ENCODE peak calls at places on chromosomes 13 and 19, in eight cellular contexts. X, D, U, C, A, O, K and N are unnamed samples.
A peak's percentile ranks its signal among the peaks of the same experiment; 100 is the strongest.

GRCh38 chr13:31909889-31910551 is 121.6 kb upstream of the FRY start:
- DNase-seq in A (peak; percentile 27), U (peak; percentile 44), O (peak; percentile 42), X (peak; percentile 52), C (no peak), K (peak; percentile 42), D (peak; percentile 82), N (no peak)

GRCh38 chr13:30112602-30113435 is 194.5 kb downstream of the KATNAL1 start:
- DNase-seq in C (peak; percentile 91), A (peak; percentile 78), X (peak; percentile 48), D (peak; percentile 92), U (peak; percentile 63), O (peak; percentile 66), K (peak; percentile 83), N (peak; percentile 50)

GRCh38 chr13:98338312-98338711 is 161.2 kb upstream of the RNF113B start:
- DNase-seq in U (no peak), A (no peak), O (no peak), D (no peak), C (no peak), X (no peak), K (no peak), N (no peak)

GRCh38 chr19:17183858-17184271 is 31.3 kb upstream of the USE1 start:
- DNase-seq in K (no peak), U (no peak), C (no peak), O (no peak), D (no peak), A (peak; percentile 13), X (no peak), N (no peak)

GRCh38 chr13:39232999-39233398 is 194.7 kb downstream of the NHLRC3 start:
- DNase-seq in C (no peak), A (no peak), D (no peak), X (no peak), U (no peak), O (no peak), K (no peak), N (no peak)

GRCh38 chr13:43054803-43055802 is 31.7 kb downstream of the DNAJC15 start:
- DNase-seq in D (peak; percentile 88), U (no peak), X (no peak), C (no peak), O (peak; percentile 66), A (peak; percentile 10), K (peak; percentile 56), N (no peak)

GRCh38 chr19:5259750-5260149 is 80.9 kb downstream of the PTPRS start:
- DNase-seq in K (no peak), U (no peak), O (no peak), D (no peak), C (no peak), X (no peak), A (no peak), N (no peak)

GRCh38 chr19:1811472-1811894 is 593 bp downstream of the ATP8B3 start:
- DNase-seq in C (peak; percentile 91), A (no peak), D (peak; percentile 29), K (peak; percentile 43), O (no peak), U (peak; percentile 17), X (no peak), N (peak; percentile 70)

GRCh38 chr13:34258646-34259386 is 440.9 kb downstream of the RFC3 start:
- DNase-seq in D (no peak), K (no peak), X (no peak), C (no peak), U (no peak), O (no peak), A (no peak), N (no peak)

GRCh38 chr19:10478903-10479384 is 24.2 kb downstream of the KEAP1 start:
- DNase-seq in D (peak; percentile 93), A (peak; percentile 91), U (peak; percentile 74), X (peak; percentile 79), K (peak; percentile 90), O (peak; percentile 54), C (peak; percentile 96), N (no peak)

GRCh38 chr19:39059302-39059701 is 24.9 kb upstream of the ACP7 start:
- DNase-seq in C (no peak), A (no peak), U (no peak), X (no peak), K (no peak), D (no peak), O (no peak), N (no peak)

GRCh38 chr19:36876993-36877938 is 26.6 kb downstream of the ZNF345 start:
- DNase-seq in O (no peak), U (no peak), K (no peak), A (no peak), C (no peak), X (no peak), D (peak; percentile 2), N (no peak)

GRCh38 chr13:104567114-104567513 is 1500.9 kb upstream of the SLC10A2 start:
- DNase-seq in C (no peak), U (no peak), O (no peak), A (no peak), X (no peak), K (no peak), D (no peak), N (no peak)

GRCh38 chr13:50711449-50711848 is 132.0 kb downstream of the DLEU7 start:
- DNase-seq in X (no peak), C (no peak), U (no peak), D (no peak), K (no peak), O (no peak), A (no peak), N (no peak)

GRCh38 chr13:110173247-110173818 is 133.6 kb downstream of the COL4A1 start:
- DNase-seq in O (no peak), U (no peak), A (no peak), X (no peak), K (no peak), C (no peak), D (no peak), N (no peak)

GRCh38 chr19:4373601-4374441 is 26.5 kb downstream of the SH3GL1 start:
- DNase-seq in K (no peak), O (no peak), D (peak; percentile 43), A (no peak), U (no peak), X (no peak), C (peak; percentile 80), N (no peak)

GRCh38 chr13:25912961-25913360 is 138.9 kb downstream of the SHISA2 start:
- DNase-seq in X (no peak), D (no peak), C (no peak), O (no peak), K (no peak), U (no peak), A (no peak), N (no peak)

GRCh38 chr19:36030264-36031148 is 2.2 kb downstream of the CLIP3 start:
- DNase-seq in X (no peak), C (no peak), U (no peak), K (no peak), O (no peak), D (peak; percentile 57), A (no peak), N (no peak)

GRCh38 chr19:18663940-18664530 is 19.4 kb upstream of the CRTC1 start:
- DNase-seq in C (no peak), K (no peak), X (no peak), U (no peak), D (no peak), O (no peak), A (peak; percentile 25), N (no peak)

GRCh38 chr13:28754698-28755545 is 36.2 kb upstream of the SLC46A3 start:
- DNase-seq in A (no peak), O (no peak), K (peak; percentile 22), X (no peak), D (peak; percentile 75), C (no peak), U (no peak), N (no peak)

GRCh38 chr19:49636230-49636932 is 3.6 kb downstream of the RRAS start:
- DNase-seq in A (no peak), C (no peak), X (no peak), D (no peak), K (no peak), U (no peak), O (no peak), N (no peak)

GRCh38 chr13:93118081-93118615 is 108.5 kb upstream of the GPC6 start:
- DNase-seq in C (no peak), U (no peak), A (no peak), D (peak; percentile 9), X (no peak), O (no peak), K (no peak), N (no peak)

GRCh38 chr19:3407556-3408516 is 41.5 kb downstream of the NFIC start:
- DNase-seq in D (peak; percentile 55), O (no peak), C (no peak), U (no peak), K (no peak), A (no peak), X (no peak), N (no peak)

GRCh38 chr13:60013166-60013565 is 150.6 kb downstream of the DIAPH3 start:
- DNase-seq in C (no peak), U (no peak), O (no peak), D (no peak), X (no peak), K (no peak), A (no peak), N (no peak)

GRCh38 chr13:47211106-47211505 is 314.3 kb upstream of the HTR2A start:
- DNase-seq in C (no peak), O (no peak), D (peak; percentile 27), K (peak; percentile 15), X (no peak), U (no peak), A (no peak), N (no peak)

GRCh38 chr19:45405435-45406164 is 731 bp upstream of the PPP1R13L start:
- DNase-seq in A (peak; percentile 90), C (peak; percentile 96), O (no peak), D (peak; percentile 92), U (peak; percentile 71), K (peak; percentile 87), X (peak; percentile 56), N (peak; percentile 95)

GRCh38 chr19:44582581-44583265 is 30.6 kb upstream of the IGSF23 start:
- DNase-seq in K (peak; percentile 90), A (no peak), D (peak; percentile 63), U (no peak), O (no peak), C (no peak), X (no peak), N (peak; percentile 49)

GRCh38 chr19:50040967-50041366 is 15.2 kb downstream of the ZNF473 start:
- DNase-seq in O (no peak), U (no peak), K (no peak), D (no peak), X (no peak), C (no peak), A (no peak), N (no peak)

GRCh38 chr19:47438793-47439220 is 19.5 kb upstream of the MEIS3 start:
- DNase-seq in C (no peak), O (no peak), K (no peak), D (no peak), X (no peak), U (no peak), A (no peak), N (no peak)

GRCh38 chr19:5086725-5087439 is 118.0 kb downstream of the KDM4B start:
- DNase-seq in O (no peak), C (no peak), K (peak; percentile 89), X (peak; percentile 42), D (no peak), A (no peak), U (no peak), N (peak; percentile 45)

GRCh38 chr19:51398096-51398704 is 7.8 kb upstream of the C19orf84 start:
- DNase-seq in O (no peak), K (peak; percentile 51), A (no peak), C (no peak), D (peak; percentile 39), U (no peak), X (no peak), N (no peak)

GRCh38 chr13:75541287-75541686 is 3.6 kb upstream of the COMMD6 start:
- DNase-seq in U (no peak), X (no peak), O (no peak), D (no peak), K (no peak), C (no peak), A (no peak), N (no peak)